ENCODE peak calls at places on chromosomes 16 and 17, in six cellular contexts. U, A, X, T, O and P are unnamed samples.

GRCh38 chr17:38868968-38869646 is 751 bp upstream of the LASP1 start:
- DNase-seq in U (peak), A (peak), X (peak), T (peak), O (peak), P (peak)

GRCh38 chr16:75267631-75268264 is 16.3 kb upstream of the BCAR1 start:
- DNase-seq in U (peak), A (no peak), X (no peak), T (no peak), O (peak), P (peak)

GRCh38 chr17:37662358-37662757 is 19.1 kb upstream of the DDX52 start:
- DNase-seq in U (no peak), A (no peak), X (no peak), T (no peak), O (no peak), P (no peak)

GRCh38 chr17:37280841-37281240 is 94.9 kb upstream of the C17orf78 start:
- DNase-seq in U (no peak), A (no peak), X (no peak), T (no peak), O (no peak), P (no peak)

GRCh38 chr17:17387461-17388362 is 84.5 kb downstream of the NT5M start:
- DNase-seq in U (peak), A (no peak), X (peak), T (peak), O (peak), P (no peak)

GRCh38 chr17:62611767-62612166 is 15.7 kb upstream of the MRC2 start:
- DNase-seq in U (no peak), A (peak), X (no peak), T (no peak), O (no peak), P (no peak)

GRCh38 chr17:27414271-27414670 is 42.0 kb upstream of the KSR1 start:
- DNase-seq in U (no peak), A (no peak), X (no peak), T (no peak), O (no peak), P (no peak)

GRCh38 chr17:40091691-40092397 is 8.5 kb downstream of the NR1D1 start:
- DNase-seq in U (no peak), A (no peak), X (no peak), T (no peak), O (no peak), P (no peak)

GRCh38 chr17:74118504-74118903 is 85.0 kb upstream of the RPL38 start:
- DNase-seq in U (no peak), A (no peak), X (no peak), T (peak), O (no peak), P (peak)

GRCh38 chr16:22874394-22874793 is 60.4 kb downstream of the HS3ST2 start:
- DNase-seq in U (no peak), A (no peak), X (no peak), T (no peak), O (no peak), P (no peak)

GRCh38 chr16:3706253-3707145 is 10.8 kb downstream of the TRAP1 start:
- DNase-seq in U (no peak), A (no peak), X (no peak), T (no peak), O (no peak), P (no peak)

GRCh38 chr16:71460246-71460645 is 1.8 kb downstream of the ZNF23 start:
- DNase-seq in U (no peak), A (no peak), X (no peak), T (no peak), O (no peak), P (no peak)

GRCh38 chr17:46736100-46736499 is 82.4 kb downstream of the WNT3 start:
- DNase-seq in U (no peak), A (peak), X (no peak), T (no peak), O (no peak), P (no peak)

GRCh38 chr16:57773680-57774295 is 28.5 kb downstream of the KIFC3 start:
- DNase-seq in U (no peak), A (no peak), X (no peak), T (no peak), O (no peak), P (no peak)

GRCh38 chr17:80647746-80648145 is 103.1 kb downstream of the RPTOR start:
- DNase-seq in U (no peak), A (no peak), X (no peak), T (no peak), O (no peak), P (no peak)

GRCh38 chr16:58345574-58346354 is 46.5 kb upstream of the GINS3 start:
- DNase-seq in U (no peak), A (no peak), X (no peak), T (no peak), O (no peak), P (no peak)

GRCh38 chr16:28181557-28181914 is 30.2 kb downstream of the XPO6 start:
- DNase-seq in U (peak), A (no peak), X (peak), T (no peak), O (peak), P (no peak)

GRCh38 chr16:80122155-80122554 is 418.6 kb upstream of the DYNLRB2 start:
- DNase-seq in U (no peak), A (no peak), X (no peak), T (no peak), O (no peak), P (peak)

GRCh38 chr17:51653902-51654301 is 393.6 kb downstream of the UTP18 start:
- DNase-seq in U (no peak), A (no peak), X (no peak), T (no peak), O (no peak), P (peak)

GRCh38 chr17:67221062-67221998 is 23.7 kb downstream of the HELZ start:
- DNase-seq in U (peak), A (no peak), X (peak), T (no peak), O (peak), P (peak)

GRCh38 chr17:29084476-29085148 is 41.7 kb downstream of the PIPOX start:
- DNase-seq in U (no peak), A (no peak), X (no peak), T (no peak), O (no peak), P (peak)

GRCh38 chr16:88922114-88922825 is 54.7 kb downstream of the CBFA2T3 start:
- DNase-seq in U (no peak), A (no peak), X (no peak), T (peak), O (no peak), P (no peak)

GRCh38 chr17:41026668-41027471 is at the start of gene KRTAP1-5:
- DNase-seq in U (no peak), A (no peak), X (no peak), T (no peak), O (no peak), P (no peak)

GRCh38 chr16:8717469-8717868 is 43.1 kb downstream of the ABAT start:
- DNase-seq in U (no peak), A (no peak), X (no peak), T (no peak), O (no peak), P (no peak)

GRCh38 chr17:41724476-41725030 is 9.9 kb downstream of the HAP1 start:
- DNase-seq in U (no peak), A (no peak), X (no peak), T (no peak), O (no peak), P (no peak)

GRCh38 chr16:57252148-57252721 is 7.2 kb downstream of the ARL2BP start:
- DNase-seq in U (no peak), A (no peak), X (no peak), T (no peak), O (peak), P (no peak)

GRCh38 chr17:42362245-42362961 is 25.8 kb downstream of the STAT3 start:
- DNase-seq in U (no peak), A (no peak), X (no peak), T (no peak), O (no peak), P (no peak)

GRCh38 chr17:37392024-37392590 is 14.5 kb downstream of the ACACA start:
- DNase-seq in U (no peak), A (no peak), X (no peak), T (no peak), O (no peak), P (no peak)

GRCh38 chr17:74005790-74006189 is 197.7 kb upstream of the RPL38 start:
- DNase-seq in U (no peak), A (no peak), X (no peak), T (no peak), O (no peak), P (no peak)

GRCh38 chr17:80362428-80363119 is 52.4 kb upstream of the ENDOV start:
- DNase-seq in U (no peak), A (no peak), X (peak), T (no peak), O (no peak), P (no peak)

GRCh38 chr16:63312343-63312742 is 1276.1 kb upstream of the CDH8 start:
- DNase-seq in U (no peak), A (no peak), X (no peak), T (no peak), O (no peak), P (peak)

DNA sequence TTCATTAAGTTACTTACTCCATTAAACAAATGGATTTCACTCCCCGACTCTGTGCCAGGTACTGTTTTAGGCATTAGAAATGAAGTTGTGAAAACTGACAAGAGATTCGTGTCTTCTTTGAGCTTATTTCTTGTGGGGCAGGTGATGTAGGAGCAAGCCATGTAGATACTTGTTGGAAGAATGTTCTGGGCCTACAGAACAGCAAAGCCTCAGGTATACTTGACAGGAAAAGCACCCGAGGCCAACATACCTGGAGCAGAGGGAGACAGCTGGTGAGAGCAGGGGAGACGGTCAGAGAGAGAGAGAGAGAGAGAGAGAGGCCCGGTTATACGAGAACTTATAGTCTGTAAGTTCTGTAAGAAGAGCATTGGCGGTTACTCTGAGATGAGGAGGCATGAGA is 110.8 kb downstream of the FTO start:
- DNase-seq in U (no peak), A (no peak), X (no peak), T (no peak), O (no peak), P (no peak)
- TF ChIP-seq SIN3A in U (no peak), A (no peak), X (no peak), T (no peak), O (no peak), P (no peak)

GRCh38 chr17:50560185-50560824 is at the start of gene CACNA1G:
- DNase-seq in U (peak), A (no peak), X (peak), T (peak), O (peak), P (peak)
- H2AFZ ChIP-seq in U (peak), A (peak), X (peak), T (peak), O (no peak), P (peak)

DNA sequence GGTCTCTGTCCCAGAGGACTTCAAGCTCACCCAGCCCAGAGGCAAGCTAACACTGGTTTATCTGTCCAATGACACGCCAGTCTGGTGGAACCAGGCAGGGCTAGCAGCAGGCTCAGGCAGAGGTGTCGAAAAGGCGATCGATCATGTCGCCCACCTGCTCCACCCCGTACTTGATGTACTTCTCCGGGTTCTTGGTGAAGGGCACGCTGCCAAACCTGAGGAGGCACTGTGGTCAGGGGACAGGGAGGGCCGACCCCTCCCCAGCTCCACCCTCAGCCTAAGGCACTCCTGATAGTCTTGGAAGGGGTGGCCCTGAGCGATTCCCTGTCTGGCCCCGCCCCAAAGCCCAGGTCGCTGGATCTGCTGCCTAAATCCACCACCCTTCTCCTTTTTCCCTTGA is 4.6 kb downstream of the ZACN start:
- DNase-seq in U (no peak), A (no peak), X (no peak), T (no peak), O (no peak), P (peak)
- TF ChIP-seq SIN3A in U (no peak), A (no peak), X (no peak), T (no peak), O (no peak), P (no peak)

GRCh38 chr17:82978354-82978753 is 101.1 kb upstream of the METRNL start:
- DNase-seq in U (no peak), A (no peak), X (no peak), T (no peak), O (no peak), P (no peak)
- H2AFZ ChIP-seq in U (no peak), A (no peak), X (no peak), T (no peak), O (no peak), P (no peak)

GRCh38 chr16:85393674-85394510 is 219.2 kb upstream of the GSE1 start:
- DNase-seq in U (no peak), A (no peak), X (peak), T (peak), O (no peak), P (peak)
- TF ChIP-seq SIN3A in U (no peak), A (no peak), X (no peak), T (no peak), O (no peak), P (no peak)

GRCh38 chr16:83807710-83808572 is at the start of gene HSBP1:
- DNase-seq in U (peak), A (peak), X (peak), T (peak), O (peak), P (peak)

GRCh38 chr16:83806036-83806435 is 1.7 kb upstream of the HSBP1 start:
- DNase-seq in U (no peak), A (no peak), X (no peak), T (no peak), O (no peak), P (no peak)

GRCh38 chr16:83807327-83807709 is 460 bp upstream of the HSBP1 start:
- DNase-seq in U (no peak), A (no peak), X (no peak), T (no peak), O (no peak), P (no peak)

GRCh38 chr16:83808573-83809014 is 816 bp downstream of the HSBP1 start:
- DNase-seq in U (no peak), A (no peak), X (no peak), T (no peak), O (no peak), P (peak)

DNA sequence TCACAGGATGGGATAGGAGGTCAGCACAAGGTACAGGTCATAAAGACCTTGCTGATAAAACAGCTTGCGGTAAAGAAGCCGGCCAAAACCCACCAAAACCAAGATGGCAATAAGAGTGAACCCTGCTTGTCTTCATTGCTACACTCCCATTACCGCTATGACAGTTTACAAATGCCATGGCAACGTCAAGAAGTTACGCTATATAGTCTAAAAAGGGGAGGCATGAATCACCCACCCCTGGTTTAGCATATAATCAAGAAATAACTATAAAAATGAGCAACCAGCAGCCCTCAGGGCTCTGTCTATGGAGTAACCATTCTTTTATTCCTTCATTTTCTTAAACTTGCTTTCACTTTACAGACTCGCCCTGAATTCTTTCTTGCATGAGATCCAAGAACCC is 1.1 kb upstream of the HSBP1 start:
- DNase-seq in U (no peak), A (no peak), X (no peak), T (no peak), O (no peak), P (no peak)
- H2AFZ ChIP-seq in U (no peak), A (no peak), X (peak), T (no peak), O (peak), P (no peak)

GRCh38 chr17:45227101-45227591 is 5.5 kb downstream of the FMNL1 start:
- DNase-seq in U (no peak), A (peak), X (peak), T (no peak), O (no peak), P (no peak)
- TF ChIP-seq SIN3A in U (no peak), A (no peak), X (no peak), T (no peak), O (no peak), P (no peak)

DNA sequence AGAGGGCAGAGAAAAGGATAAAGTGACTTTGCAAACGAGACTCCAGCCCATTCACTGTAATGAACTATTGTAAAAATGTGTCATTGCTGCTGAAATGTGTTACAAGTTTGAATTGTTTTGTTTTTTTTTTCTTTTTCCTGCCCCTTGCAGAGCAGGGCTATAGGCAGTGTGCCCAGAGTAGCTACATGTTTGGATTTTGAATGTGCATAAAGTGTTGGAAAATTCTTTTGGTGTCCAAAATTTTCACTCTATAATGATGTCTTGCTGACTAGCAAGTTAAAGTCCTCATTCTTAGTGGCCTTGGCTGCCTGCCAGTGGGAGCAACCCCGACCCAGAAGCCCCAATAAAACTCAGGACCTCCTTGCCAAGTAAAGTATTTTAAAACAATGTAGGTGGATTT is 66.5 kb downstream of the IGF2BP1 start:
- DNase-seq in U (no peak), A (no peak), X (no peak), T (no peak), O (no peak), P (no peak)
- H2AFZ ChIP-seq in U (no peak), A (no peak), X (no peak), T (no peak), O (no peak), P (no peak)

DNA sequence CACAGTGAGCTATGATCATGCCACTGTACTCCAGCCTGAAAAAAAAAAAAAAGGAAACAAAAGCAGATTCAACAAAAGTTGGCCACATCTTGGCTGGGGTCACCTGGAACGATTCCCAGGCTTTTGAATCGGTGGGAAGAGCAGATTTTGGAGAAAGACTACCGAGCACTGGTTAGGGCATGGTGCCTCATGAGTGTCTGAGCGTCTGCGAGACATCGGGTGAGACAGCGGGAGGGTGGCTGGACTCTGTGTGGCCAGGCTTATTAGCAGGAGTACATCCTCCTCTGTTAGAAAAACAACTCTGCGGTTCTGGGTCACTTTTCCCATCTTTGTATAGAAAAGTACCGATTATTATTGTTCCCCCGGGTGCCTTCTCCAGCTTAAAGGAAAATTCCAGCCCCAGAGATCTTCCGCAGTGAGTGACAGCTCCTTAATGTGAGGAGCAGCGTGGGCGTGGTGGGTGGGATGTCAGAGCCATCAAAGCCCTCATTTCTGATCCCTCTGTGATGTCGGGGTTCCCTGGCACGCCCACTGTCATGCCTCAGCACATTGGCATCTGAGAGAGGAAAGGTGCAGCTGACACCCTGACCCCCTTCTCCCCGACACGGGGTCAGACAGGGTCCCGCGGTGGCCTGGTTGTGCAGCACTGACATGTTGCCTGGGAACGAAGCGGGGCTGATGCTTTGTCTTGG is 6.9 kb downstream of the RGS9 start:
- DNase-seq in U (no peak), A (no peak), X (no peak), T (no peak), O (no peak), P (no peak)
- TF ChIP-seq SIN3A in U (no peak), A (no peak), X (no peak), T (no peak), O (no peak), P (no peak)